ENCODE peak calls at places on chromosomes 2 and 18, in six cellular contexts. One of them, this sample, is unnamed. For H3K9me3, the result is how much of the 10 kb centered on the place peaks cover.

GRCh38 chr2:182132605-182133004 is 147.0 kb downstream of the PPP1R1C start:
- ATAC-seq in K562: no peak
- ATAC-seq in GM12878: no peak
- ATAC-seq in A549: no peak
- ATAC-seq in HepG2: no peak
- ATAC-seq in upper lobe of left lung: no peak
- ATAC-seq in this sample: no peak

GRCh38 chr18:57094199-57094598 is 52.7 kb upstream of the BOD1L2 start:
- ATAC-seq in upper lobe of left lung: no peak
- ATAC-seq in HepG2: no peak
- ATAC-seq in K562: no peak
- ATAC-seq in GM12878: no peak
- ATAC-seq in A549: no peak
- ATAC-seq in this sample: no peak

GRCh38 chr2:223920109-223920508 is 25.0 kb downstream of the WDFY1 start:
- ATAC-seq in K562: no peak
- ATAC-seq in upper lobe of left lung: peak
- ATAC-seq in GM12878: peak
- ATAC-seq in HepG2: peak
- ATAC-seq in A549: peak
- ATAC-seq in this sample: no peak

GRCh38 chr2:174607989-174608865 is 10.6 kb upstream of the WIPF1 start:
- ATAC-seq in A549: no peak
- ATAC-seq in HepG2: no peak
- ATAC-seq in GM12878: peak
- ATAC-seq in upper lobe of left lung: no peak
- ATAC-seq in K562: no peak
- ATAC-seq in this sample: no peak

GRCh38 chr2:20580690-20581437 is 70.0 kb downstream of the HS1BP3 start:
- ATAC-seq in upper lobe of left lung: no peak
- ATAC-seq in K562: no peak
- ATAC-seq in GM12878: no peak
- ATAC-seq in HepG2: peak
- ATAC-seq in A549: no peak
- ATAC-seq in this sample: no peak

GRCh38 chr18:39845673-39846072 is 2109.4 kb upstream of the PIK3C3 start:
- ATAC-seq in GM12878: no peak
- ATAC-seq in HepG2: no peak
- ATAC-seq in upper lobe of left lung: no peak
- ATAC-seq in A549: no peak
- ATAC-seq in K562: no peak
- ATAC-seq in this sample: no peak

GRCh38 chr2:119234021-119235019 is 10.7 kb downstream of the STEAP3 start:
- ATAC-seq in HepG2: peak
- ATAC-seq in K562: peak
- ATAC-seq in A549: peak
- ATAC-seq in GM12878: peak
- ATAC-seq in upper lobe of left lung: no peak
- ATAC-seq in this sample: no peak

GRCh38 chr2:36469267-36469561 is 113.6 kb downstream of the CRIM1 start:
- ATAC-seq in upper lobe of left lung: no peak
- ATAC-seq in HepG2: no peak
- ATAC-seq in GM12878: no peak
- ATAC-seq in K562: no peak
- ATAC-seq in A549: no peak
- ATAC-seq in this sample: no peak

GRCh38 chr2:130827502-130828251 is 9.0 kb upstream of the ARHGEF4 start:
- ATAC-seq in upper lobe of left lung: no peak
- ATAC-seq in GM12878: no peak
- ATAC-seq in K562: no peak
- ATAC-seq in HepG2: no peak
- ATAC-seq in A549: no peak
- ATAC-seq in this sample: no peak

GRCh38 chr18:55735199-55735855 is 147.3 kb upstream of the TCF4 start:
- ATAC-seq in K562: no peak
- ATAC-seq in HepG2: no peak
- ATAC-seq in upper lobe of left lung: no peak
- ATAC-seq in GM12878: no peak
- ATAC-seq in A549: no peak
- ATAC-seq in this sample: no peak

GRCh38 chr2:61770746-61771145 is 83.1 kb downstream of the FAM161A start:
- ATAC-seq in upper lobe of left lung: no peak
- ATAC-seq in A549: peak
- ATAC-seq in K562: no peak
- ATAC-seq in HepG2: no peak
- ATAC-seq in GM12878: no peak
- ATAC-seq in this sample: no peak

GRCh38 chr2:237427807-237428506 is 14.0 kb upstream of the COL6A3 start:
- ATAC-seq in upper lobe of left lung: no peak
- ATAC-seq in GM12878: no peak
- ATAC-seq in HepG2: no peak
- ATAC-seq in A549: no peak
- ATAC-seq in K562: no peak
- ATAC-seq in this sample: no peak

GRCh38 chr2:15623898-15624541 is 32.4 kb downstream of the DDX1 start:
- ATAC-seq in GM12878: no peak
- ATAC-seq in upper lobe of left lung: no peak
- ATAC-seq in HepG2: no peak
- ATAC-seq in K562: no peak
- ATAC-seq in A549: no peak
- ATAC-seq in this sample: no peak

GRCh38 chr18:62539284-62540168 is 16.7 kb downstream of the ZCCHC2 start:
- ATAC-seq in upper lobe of left lung: no peak
- ATAC-seq in K562: no peak
- ATAC-seq in HepG2: peak
- ATAC-seq in GM12878: no peak
- ATAC-seq in A549: no peak
- ATAC-seq in this sample: no peak

GRCh38 chr2:68740184-68740914 is 5.7 kb downstream of the ARHGAP25 start:
- ATAC-seq in A549: no peak
- ATAC-seq in HepG2: no peak
- ATAC-seq in K562: no peak
- ATAC-seq in GM12878: no peak
- ATAC-seq in upper lobe of left lung: no peak
- ATAC-seq in this sample: no peak

GRCh38 chr2:64718250-64718866 is 64.6 kb upstream of the SERTAD2 start:
- ATAC-seq in HepG2: peak
- ATAC-seq in A549: no peak
- ATAC-seq in GM12878: peak
- ATAC-seq in K562: no peak
- ATAC-seq in upper lobe of left lung: no peak
- ATAC-seq in this sample: no peak

GRCh38 chr2:104790901-104791495 is 62.9 kb upstream of the POU3F3 start:
- ATAC-seq in GM12878: no peak
- ATAC-seq in upper lobe of left lung: no peak
- ATAC-seq in HepG2: no peak
- ATAC-seq in A549: no peak
- ATAC-seq in K562: no peak
- ATAC-seq in this sample: no peak

GRCh38 chr18:68436485-68436884 is 278.4 kb downstream of the TMX3 start:
- ATAC-seq in GM12878: no peak
- ATAC-seq in upper lobe of left lung: no peak
- ATAC-seq in HepG2: no peak
- ATAC-seq in K562: no peak
- ATAC-seq in A549: no peak
- ATAC-seq in this sample: no peak

GRCh38 chr18:36629095-36629604 is 199.7 kb downstream of the TPGS2 start:
- ATAC-seq in GM12878: no peak
- ATAC-seq in A549: no peak
- ATAC-seq in upper lobe of left lung: no peak
- ATAC-seq in HepG2: no peak
- ATAC-seq in K562: no peak
- ATAC-seq in this sample: no peak

GRCh38 chr18:31680836-31681568 is 3.4 kb downstream of the B4GALT6 start:
- ATAC-seq in upper lobe of left lung: no peak
- ATAC-seq in HepG2: peak
- ATAC-seq in A549: peak
- ATAC-seq in K562: peak
- ATAC-seq in GM12878: peak
- ATAC-seq in this sample: no peak

GRCh38 chr2:101135412-101136296 is 15.5 kb downstream of the TBC1D8 start:
- ATAC-seq in GM12878: no peak
- ATAC-seq in K562: peak
- ATAC-seq in upper lobe of left lung: no peak
- ATAC-seq in A549: peak
- ATAC-seq in HepG2: peak
- ATAC-seq in this sample: no peak

GRCh38 chr2:237514474-237515130 is 27.6 kb downstream of the MLPH start:
- ATAC-seq in GM12878: no peak
- ATAC-seq in K562: no peak
- ATAC-seq in A549: no peak
- ATAC-seq in upper lobe of left lung: no peak
- ATAC-seq in HepG2: no peak
- ATAC-seq in this sample: no peak

GRCh38 chr2:157793053-157793612 is 83.0 kb downstream of the ACVR1 start:
- ATAC-seq in K562: peak
- ATAC-seq in GM12878: no peak
- ATAC-seq in upper lobe of left lung: no peak
- ATAC-seq in A549: peak
- ATAC-seq in HepG2: peak
- ATAC-seq in this sample: no peak

GRCh38 chr2:44927979-44928659 is 13.4 kb upstream of the SIX3 start:
- ATAC-seq in HepG2: no peak
- ATAC-seq in GM12878: no peak
- ATAC-seq in A549: no peak
- ATAC-seq in upper lobe of left lung: no peak
- ATAC-seq in K562: no peak
- ATAC-seq in this sample: no peak

GRCh38 chr2:8031370-8031769 is 650.5 kb upstream of the ID2 start:
- ATAC-seq in A549: no peak
- ATAC-seq in K562: no peak
- ATAC-seq in upper lobe of left lung: no peak
- ATAC-seq in GM12878: peak
- ATAC-seq in HepG2: no peak
- ATAC-seq in this sample: no peak

GRCh38 chr2:138193416-138194213 is 229.3 kb downstream of the HNMT start:
- ATAC-seq in upper lobe of left lung: no peak
- ATAC-seq in A549: no peak
- ATAC-seq in HepG2: peak
- ATAC-seq in GM12878: no peak
- ATAC-seq in K562: no peak
- ATAC-seq in this sample: no peak

GRCh38 chr18:68847219-68847860 is 49.5 kb downstream of the CCDC102B start:
- ATAC-seq in A549: no peak
- ATAC-seq in upper lobe of left lung: no peak
- ATAC-seq in K562: no peak
- ATAC-seq in GM12878: peak
- ATAC-seq in HepG2: no peak
- ATAC-seq in this sample: no peak

GRCh38 chr2:205898744-205899143 is 187.2 kb downstream of the INO80D start:
- ATAC-seq in GM12878: no peak
- ATAC-seq in A549: no peak
- ATAC-seq in HepG2: no peak
- ATAC-seq in K562: no peak
- ATAC-seq in upper lobe of left lung: no peak
- ATAC-seq in this sample: no peak

GRCh38 chr2:218003994-218004419 is 1.2 kb upstream of the TNS1 start:
- ATAC-seq in K562: no peak
- ATAC-seq in A549: peak
- ATAC-seq in upper lobe of left lung: peak
- ATAC-seq in GM12878: peak
- ATAC-seq in HepG2: peak
- ATAC-seq in this sample: peak

GRCh38 chr2:10195278-10196219 is 73.0 kb downstream of the RRM2 start:
- ATAC-seq in GM12878: no peak
- ATAC-seq in upper lobe of left lung: no peak
- ATAC-seq in HepG2: no peak
- ATAC-seq in K562: no peak
- ATAC-seq in A549: no peak
- ATAC-seq in this sample: no peak
- TF ChIP-seq EP300 in GM12878: no peak
- TF ChIP-seq EP300 in upper lobe of left lung: no peak
- TF ChIP-seq EP300 in HepG2: no peak
- TF ChIP-seq EP300 in K562: no peak
- TF ChIP-seq EP300 in A549: no peak
- TF ChIP-seq EP300 in this sample: no peak

GRCh38 chr18:14919666-14920065 is 171.7 kb downstream of the ANKRD30B start:
- ATAC-seq in HepG2: peak
- ATAC-seq in A549: no peak
- ATAC-seq in GM12878: no peak
- ATAC-seq in upper lobe of left lung: no peak
- ATAC-seq in K562: no peak
- ATAC-seq in this sample: no peak
- H3K9me3 ChIP-seq in HepG2: under half
- H3K9me3 ChIP-seq in A549: under half
- H3K9me3 ChIP-seq in GM12878: under half
- H3K9me3 ChIP-seq in upper lobe of left lung: under half
- H3K9me3 ChIP-seq in K562: under half
- H3K9me3 ChIP-seq in this sample: under half

GRCh38 chr18:73983970-73984369 is 163.7 kb downstream of the FBXO15 start:
- ATAC-seq in GM12878: no peak
- ATAC-seq in upper lobe of left lung: no peak
- ATAC-seq in A549: no peak
- ATAC-seq in HepG2: no peak
- ATAC-seq in K562: no peak
- ATAC-seq in this sample: no peak

GRCh38 chr18:73980289-73980979 is 167.2 kb downstream of the FBXO15 start:
- ATAC-seq in upper lobe of left lung: no peak
- ATAC-seq in GM12878: no peak
- ATAC-seq in K562: peak
- ATAC-seq in A549: peak
- ATAC-seq in HepG2: peak
- ATAC-seq in this sample: no peak

GRCh38 chr18:73983496-73983895 is 164.1 kb downstream of the FBXO15 start:
- ATAC-seq in HepG2: no peak
- ATAC-seq in K562: no peak
- ATAC-seq in A549: no peak
- ATAC-seq in upper lobe of left lung: no peak
- ATAC-seq in GM12878: no peak
- ATAC-seq in this sample: no peak

GRCh38 chr18:73975266-73975665 is 172.4 kb downstream of the FBXO15 start:
- ATAC-seq in GM12878: no peak
- ATAC-seq in K562: no peak
- ATAC-seq in A549: no peak
- ATAC-seq in HepG2: no peak
- ATAC-seq in upper lobe of left lung: no peak
- ATAC-seq in this sample: no peak

DNA sequence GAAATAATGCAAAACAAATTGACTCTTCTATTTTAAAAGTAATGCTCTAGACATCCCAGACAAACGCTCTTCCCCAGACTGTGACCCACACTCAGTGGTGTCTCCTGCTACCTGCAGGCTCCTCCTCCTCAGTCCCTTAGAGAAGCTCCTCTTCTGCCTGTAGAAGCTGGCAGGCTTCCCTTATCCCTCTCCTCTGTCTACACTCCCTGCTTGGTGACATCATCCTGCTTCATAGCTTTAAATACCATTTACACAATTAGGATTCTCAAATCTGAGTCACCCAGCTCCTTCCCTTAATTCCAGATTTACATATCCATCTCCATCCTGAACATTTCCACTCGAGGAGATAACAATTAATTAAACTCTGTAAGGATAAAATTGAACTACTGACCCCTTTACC is 167.9 kb downstream of the FBXO15 start:
- ATAC-seq in K562: no peak
- ATAC-seq in GM12878: no peak
- ATAC-seq in upper lobe of left lung: no peak
- ATAC-seq in A549: no peak
- ATAC-seq in HepG2: no peak
- ATAC-seq in this sample: no peak
- H3K27ac ChIP-seq in K562: no peak
- H3K27ac ChIP-seq in GM12878: no peak
- H3K27ac ChIP-seq in upper lobe of left lung: no peak
- H3K27ac ChIP-seq in A549: no peak
- H3K27ac ChIP-seq in HepG2: no peak
- H3K27ac ChIP-seq in this sample: no peak

GRCh38 chr2:176536739-176537138 is 267.5 kb downstream of the MTX2 start:
- ATAC-seq in GM12878: no peak
- ATAC-seq in HepG2: no peak
- ATAC-seq in K562: no peak
- ATAC-seq in A549: no peak
- ATAC-seq in upper lobe of left lung: no peak
- ATAC-seq in this sample: no peak
- TF ChIP-seq EP300 in GM12878: no peak
- TF ChIP-seq EP300 in HepG2: no peak
- TF ChIP-seq EP300 in K562: no peak
- TF ChIP-seq EP300 in A549: no peak
- TF ChIP-seq EP300 in upper lobe of left lung: no peak
- TF ChIP-seq EP300 in this sample: no peak

This sample was measured in gastroesophageal sphincter.